ENCODE peak calls at places on chromosomes 7 and 10, in seven cellular contexts. X is A549, D is ovary, N is adrenal gland, S is astrocyte, P is glutamatergic neuron, V is GM10248. R is an unnamed sample.

GRCh38 chr7:96131525-96131924 is 190.4 kb downstream of the SLC25A13 start:
- DNase-seq in X (no peak), D (no peak), N (no peak), S (no peak), P (no peak), V (no peak), R (no peak)

GRCh38 chr7:11177793-11178192 is 204.1 kb downstream of the PHF14 start:
- DNase-seq in X (no peak), D (no peak), N (no peak), S (peak; percentile 51), P (no peak), V (no peak), R (no peak)

GRCh38 chr7:158497627-158498026 is 90.0 kb downstream of the PTPRN2 start:
- DNase-seq in X (no peak), D (no peak), N (no peak), S (no peak), P (no peak), V (no peak), R (no peak)

GRCh38 chr7:30923774-30924413 is 12.2 kb downstream of the AQP1 start:
- DNase-seq in X (no peak), D (peak; percentile 5), N (peak; percentile 8), S (no peak), P (peak; percentile 16), V (no peak), R (no peak)

GRCh38 chr10:110010076-110011069 is 2.6 kb downstream of the ADD3 start:
- DNase-seq in X (no peak), D (no peak), N (no peak), S (no peak), P (no peak), V (no peak), R (no peak)

GRCh38 chr10:49173201-49173772 is 14.9 kb downstream of the TMEM273 start:
- DNase-seq in X (no peak), D (no peak), N (no peak), S (no peak), P (no peak), V (no peak), R (no peak)

GRCh38 chr10:91924212-91925021 is 847 bp downstream of the BTAF1 start:
- DNase-seq in X (no peak), D (no peak), N (no peak), S (peak; percentile 12), P (no peak), V (peak; percentile 63), R (no peak)

GRCh38 chr10:21060626-21061025 is 163.5 kb upstream of the NEBL start:
- DNase-seq in X (no peak), D (no peak), N (no peak), S (no peak), P (no peak), V (no peak), R (no peak)

GRCh38 chr10:53619678-53620077 is 847.1 kb upstream of the MBL2 start:
- DNase-seq in X (no peak), D (no peak), N (no peak), S (peak; percentile 10), P (no peak), V (no peak), R (no peak)

GRCh38 chr10:94403034-94403822 is 887 bp downstream of the TBC1D12 start:
- DNase-seq in X (peak; percentile 49), D (peak; percentile 20), N (peak; percentile 73), S (peak; percentile 67), P (peak; percentile 61), V (peak; percentile 79), R (peak; percentile 77)

GRCh38 chr7:101501351-101501750 is 127.7 kb downstream of the MYL10 start:
- DNase-seq in X (no peak), D (no peak), N (no peak), S (no peak), P (no peak), V (no peak), R (no peak)

GRCh38 chr7:26891400-26892355 is 27.3 kb upstream of the SKAP2 start:
- DNase-seq in X (no peak), D (no peak), N (no peak), S (peak; percentile 41), P (no peak), V (peak; percentile 22), R (no peak)

GRCh38 chr7:108138911-108139310 is 8.8 kb upstream of the LAMB4 start:
- DNase-seq in X (no peak), D (no peak), N (no peak), S (no peak), P (no peak), V (no peak), R (no peak)

GRCh38 chr7:147756290-147756689 is 834.3 kb upstream of the C7orf33 start:
- DNase-seq in X (no peak), D (no peak), N (no peak), S (no peak), P (no peak), V (no peak), R (no peak)

GRCh38 chr10:75291800-75292199 is 56.0 kb upstream of the COMTD1 start:
- DNase-seq in X (no peak), D (no peak), N (no peak), S (no peak), P (no peak), V (no peak), R (no peak)

GRCh38 chr10:94006591-94007550 is 13.1 kb downstream of the PLCE1 start:
- DNase-seq in X (no peak), D (no peak), N (no peak), S (peak; percentile 99), P (no peak), V (no peak), R (peak; percentile 33)

GRCh38 chr7:1593091-1593866 is 23.4 kb upstream of the PSMG3 start:
- DNase-seq in X (peak; percentile 38), D (no peak), N (no peak), S (no peak), P (no peak), V (no peak), R (peak; percentile 5)
- TF ChIP-seq CTCF in X (peak; percentile 34), D (no peak), N (peak; percentile 10), S (peak; percentile 8), P (peak; percentile 20), V (peak; percentile 45), R (peak; percentile 34)

GRCh38 chr10:11482306-11482705 is 129.1 kb downstream of the USP6NL start:
- DNase-seq in X (no peak), D (no peak), N (no peak), S (no peak), P (no peak), V (no peak), R (no peak)
- TF ChIP-seq CTCF in X (no peak), D (no peak), N (no peak), S (no peak), P (peak; percentile 19), V (no peak), R (no peak)

GRCh38 chr10:44287408-44287807 is 97.5 kb downstream of the CXCL12 start:
- DNase-seq in X (no peak), D (no peak), N (no peak), S (no peak), P (no peak), V (no peak), R (no peak)
- TF ChIP-seq CTCF in X (no peak), D (no peak), N (no peak), S (no peak), P (no peak), V (no peak), R (no peak)

DNA sequence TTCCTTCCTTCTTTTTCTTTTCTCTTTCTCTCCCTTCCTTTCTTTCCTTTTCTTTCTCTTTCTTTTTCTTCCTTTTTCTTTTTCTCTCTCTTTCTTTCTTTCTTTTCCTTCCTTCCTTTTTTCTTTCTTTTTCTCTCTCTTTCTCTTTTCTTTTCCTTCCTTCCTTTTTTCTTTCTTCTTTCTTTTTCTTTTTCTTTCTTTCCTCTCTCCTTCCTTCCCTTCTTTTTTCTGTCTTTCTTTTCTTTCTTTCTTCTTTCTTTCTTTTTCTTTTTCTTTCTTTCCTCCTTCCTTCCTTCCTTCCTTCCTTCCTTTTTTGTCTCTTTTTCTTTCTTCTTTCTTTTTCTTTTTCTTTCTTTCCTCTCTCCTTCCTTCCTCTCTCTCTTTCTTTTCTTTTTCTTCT is 136.8 kb downstream of the PTN start:
- DNase-seq in X (no peak), D (no peak), N (no peak), S (no peak), P (no peak), V (no peak), R (no peak)
- TF ChIP-seq CTCF in X (no peak), D (no peak), N (no peak), S (no peak), P (no peak), V (no peak), R (no peak)

GRCh38 chr10:114271014-114271778 is 32.1 kb downstream of the VWA2 start:
- DNase-seq in X (no peak), D (no peak), N (no peak), S (no peak), P (no peak), V (no peak), R (peak; percentile 44)
- TF ChIP-seq CTCF in X (no peak), D (no peak), N (no peak), S (no peak), P (no peak), V (no peak), R (no peak)

DNA sequence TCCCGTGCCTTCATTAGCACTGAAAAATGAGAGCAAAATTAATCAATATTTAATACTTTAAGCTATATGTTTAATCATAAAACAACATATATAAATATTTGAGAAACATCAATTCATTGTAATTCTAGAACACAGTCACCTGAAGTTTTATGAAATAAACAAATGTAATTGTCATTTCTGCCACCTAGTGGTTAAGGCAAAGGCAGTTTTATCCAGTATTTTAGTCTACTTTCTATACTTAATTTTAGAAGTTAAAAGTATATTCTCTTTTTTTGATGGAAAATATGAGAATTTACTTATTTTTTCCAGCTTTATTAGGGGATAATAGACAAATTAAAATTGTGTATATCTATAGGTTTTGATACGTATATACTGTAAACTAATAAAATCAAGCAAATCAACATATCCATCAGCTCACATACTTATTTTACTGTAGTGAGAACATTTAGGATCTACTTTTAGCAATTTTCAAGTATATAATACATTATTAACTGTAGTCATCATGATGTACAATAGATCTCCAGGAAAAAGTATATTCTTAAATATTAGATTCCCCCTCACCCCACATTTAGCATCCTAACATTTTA is 16.9 kb downstream of the PCGF6 start:
- DNase-seq in X (peak; percentile 34), D (no peak), N (no peak), S (peak; percentile 4), P (no peak), V (peak; percentile 35), R (peak; percentile 28)
- TF ChIP-seq CTCF in X (peak; percentile 69), D (no peak), N (peak; percentile 58), S (peak; percentile 56), P (peak; percentile 78), V (peak; percentile 54), R (peak; percentile 64)

DNA sequence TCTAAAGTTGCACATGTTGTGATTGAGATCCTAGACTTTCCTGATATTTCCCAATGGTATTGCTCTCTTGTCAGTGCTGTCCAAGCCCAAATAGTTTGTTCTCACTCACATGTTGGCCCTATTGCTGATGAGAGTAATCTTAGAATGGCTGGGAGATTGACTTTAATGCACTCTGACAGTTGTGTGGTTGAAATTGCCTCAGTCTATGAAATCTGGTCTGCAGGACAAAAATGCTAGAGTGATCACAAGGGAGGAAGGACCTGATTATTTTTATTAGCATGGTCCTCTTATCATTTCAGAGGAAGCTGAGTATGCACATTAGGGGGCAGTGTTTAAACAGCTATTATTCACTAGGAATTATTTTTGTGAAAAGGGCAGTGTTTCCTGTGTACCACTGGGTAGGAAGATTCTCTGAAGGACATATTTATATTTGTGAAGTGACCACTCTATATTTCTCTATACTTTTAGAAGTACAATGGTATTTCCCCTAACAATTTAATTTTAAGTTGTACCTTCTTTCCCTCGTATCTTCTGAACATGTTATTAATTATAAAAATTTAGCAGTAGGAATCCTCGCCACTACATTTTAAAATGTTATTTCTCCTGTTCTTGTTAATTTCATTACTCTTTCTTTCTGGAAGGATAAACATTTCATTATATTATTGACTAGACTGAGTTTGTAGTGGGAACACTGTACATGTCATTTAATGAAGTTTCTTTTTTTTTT is 64.4 kb downstream of the SUGCT start:
- DNase-seq in X (no peak), D (no peak), N (no peak), S (peak; percentile 64), P (no peak), V (no peak), R (peak; percentile 85)
- TF ChIP-seq CTCF in X (peak; percentile 31), D (no peak), N (no peak), S (peak; percentile 60), P (no peak), V (peak; percentile 23), R (peak; percentile 64)